ENCODE peak calls at places on chromosomes 16 and 17, in four cellular contexts. E is K562, G is HepG2, P is GM12878. L is an unnamed sample.

GRCh38 chr17:80671039-80671822 is 126.6 kb downstream of the RPTOR start:
- DNase-seq in G (no peak), P (no peak), E (no peak), L (no peak)

GRCh38 chr16:75222271-75222783 is 3.5 kb downstream of the CTRB1 start:
- DNase-seq in P (no peak), E (no peak), G (no peak), L (no peak)

GRCh38 chr16:88803264-88803987 is at the start of gene CDT1:
- DNase-seq in G (peak), E (peak), P (no peak), L (peak)

GRCh38 chr17:80694992-80695912 is 150.6 kb downstream of the RPTOR start:
- DNase-seq in P (no peak), E (no peak), G (peak), L (no peak)

GRCh38 chr16:30927789-30928378 is 4.5 kb downstream of the FBXL19 start:
- DNase-seq in G (peak), P (peak), E (peak), L (peak)

GRCh38 chr16:14263011-14263410 is 191.9 kb downstream of the MRTFB start:
- DNase-seq in G (no peak), E (no peak), P (no peak), L (no peak)

GRCh38 chr16:89104930-89105571 is 11.4 kb downstream of the ACSF3 start:
- DNase-seq in G (no peak), E (no peak), P (no peak), L (no peak)

GRCh38 chr17:63545302-63545928 is 4.9 kb upstream of the DCAF7 start:
- DNase-seq in E (no peak), P (no peak), G (no peak), L (no peak)

GRCh38 chr17:9982159-9982558 is 77.1 kb upstream of the RCVRN start:
- DNase-seq in E (peak), P (no peak), G (peak), L (peak)

GRCh38 chr16:57284952-57285263 is 436 bp upstream of the PLLP start:
- DNase-seq in E (no peak), P (no peak), G (no peak), L (no peak)

GRCh38 chr16:46830417-46830901 is 521 bp downstream of the C16orf87 start:
- DNase-seq in G (no peak), E (no peak), P (no peak), L (no peak)

GRCh38 chr16:307691-308312 is 24.8 kb downstream of the PDIA2 start:
- DNase-seq in P (no peak), E (no peak), G (no peak), L (no peak)

GRCh38 chr17:74147436-74147835 is 56.0 kb upstream of the RPL38 start:
- DNase-seq in G (no peak), E (no peak), P (no peak), L (no peak)

GRCh38 chr17:27540300-27541105 is 84.3 kb downstream of the KSR1 start:
- DNase-seq in P (no peak), E (no peak), G (peak), L (peak)

GRCh38 chr17:72600934-72601333 is 480.1 kb downstream of the SOX9 start:
- DNase-seq in G (no peak), P (no peak), E (no peak), L (peak)

GRCh38 chr16:72797606-72798005 is 250.3 kb downstream of the ZFHX3 start:
- DNase-seq in E (no peak), P (no peak), G (no peak), L (no peak)

GRCh38 chr16:74887084-74887483 is 97.8 kb downstream of the WDR59 start:
- DNase-seq in G (no peak), E (no peak), P (no peak), L (no peak)

GRCh38 chr17:57508706-57509105 is 236.4 kb downstream of the CCDC182 start:
- DNase-seq in G (no peak), P (no peak), E (no peak), L (no peak)

GRCh38 chr16:6967796-6968195 is 364.8 kb upstream of the RBFOX1 start:
- DNase-seq in P (no peak), G (no peak), E (no peak), L (no peak)

GRCh38 chr17:58991718-58992331 is 114.9 kb downstream of the TRIM37 start:
- DNase-seq in G (peak), P (peak), E (no peak), L (peak)

GRCh38 chr17:55756689-55757088 is 5.8 kb downstream of the PCTP start:
- DNase-seq in P (no peak), E (no peak), G (no peak), L (no peak)

GRCh38 chr17:36665417-36665816 is 64.0 kb downstream of the MRM1 start:
- DNase-seq in P (no peak), G (no peak), E (no peak), L (peak)
- TF ChIP-seq HDAC2 in P (no peak), G (no peak), E (no peak), L (no peak)

GRCh38 chr16:70480127-70481105 is 26.0 kb downstream of the FCSK start:
- DNase-seq in P (no peak), E (no peak), G (no peak), L (no peak)
- TF ChIP-seq MYC in P (no peak), E (no peak), G (no peak), L (no peak)

GRCh38 chr16:22402191-22402590 is 27.8 kb upstream of the CDR2 start:
- DNase-seq in E (no peak), P (no peak), G (no peak), L (no peak)
- TF ChIP-seq HDAC2 in E (no peak), P (no peak), G (no peak), L (no peak)

DNA sequence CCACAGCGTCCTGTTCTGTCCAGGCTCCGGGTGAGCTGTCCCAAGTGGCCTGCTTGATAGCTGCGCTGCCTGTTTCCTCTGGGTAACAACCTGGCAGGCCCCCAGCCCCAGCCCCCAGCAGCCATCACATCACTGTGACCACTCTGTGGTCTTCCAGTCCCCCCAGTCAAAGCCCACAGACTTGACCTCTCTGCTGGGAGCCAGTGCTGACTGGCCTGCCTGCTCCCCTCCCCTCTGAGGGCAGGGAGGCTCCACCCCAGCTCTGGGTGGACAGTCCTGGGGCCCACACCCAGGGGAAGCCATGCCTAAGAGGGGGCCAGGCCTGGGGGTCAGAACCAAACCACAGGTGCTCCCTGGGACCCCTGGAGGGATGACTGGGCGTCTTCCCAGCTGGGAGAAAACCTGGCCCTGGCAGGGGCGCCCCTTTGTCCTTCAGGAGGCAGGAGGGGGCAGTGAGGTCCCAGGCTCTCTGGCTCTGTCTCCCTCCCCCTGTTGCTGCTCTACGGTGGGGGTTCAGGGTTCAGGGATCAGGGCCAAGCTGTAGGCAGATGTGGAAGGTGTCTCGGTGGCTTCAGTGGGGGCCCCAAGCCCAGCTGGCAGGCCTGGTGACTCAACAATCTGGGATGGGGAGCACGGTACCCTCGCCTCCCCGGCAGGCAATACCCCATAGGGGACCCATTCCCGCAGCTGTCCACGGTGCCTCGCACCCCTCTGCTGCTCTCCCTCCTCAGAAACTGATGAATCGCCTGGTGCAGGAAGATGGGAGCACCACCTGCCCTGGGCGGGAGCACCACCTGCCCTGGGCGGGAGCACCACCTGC is 1.8 kb upstream of the SLC16A3 start:
- DNase-seq in G (no peak), P (no peak), E (no peak), L (no peak)
- TF ChIP-seq MYC in G (no peak), P (no peak), E (no peak), L (no peak)